ENCODE peak calls at places on chromosomes 4 and X, in seven cellular contexts. P, B, K, L, J, S and D are unnamed samples. For H3K4me1, the result is how much of the 10 kb centered on the place peaks cover.

GRCh38 chrX:3029084-3029483 is 12.2 kb upstream of the ARSF start:
- DNase-seq in P (no peak), B (no peak), J (no peak), S (no peak), L (no peak), K (no peak), D (no peak)

GRCh38 chr4:67658302-67658701 is 42.7 kb downstream of the UBA6 start:
- DNase-seq in J (no peak), B (no peak), S (no peak), L (no peak), P (no peak), K (no peak), D (no peak)

GRCh38 chr4:68905598-68906237 is 45.9 kb downstream of the UGT2A3 start:
- DNase-seq in S (no peak), J (no peak), L (no peak), K (no peak), P (no peak), B (peak), D (peak)

GRCh38 chr4:98374643-98375042 is 113.5 kb downstream of the RAP1GDS1 start:
- DNase-seq in P (no peak), L (no peak), K (no peak), S (no peak), J (no peak), B (no peak), D (no peak)

GRCh38 chrX:51747671-51748070 is 4.4 kb downstream of the GSPT2 start:
- DNase-seq in B (no peak), K (no peak), P (no peak), S (no peak), L (no peak), J (no peak), D (no peak)

GRCh38 chr4:52627876-52628275 is 31.2 kb downstream of the USP46 start:
- DNase-seq in P (no peak), L (peak), J (no peak), B (no peak), K (no peak), S (no peak), D (no peak)

GRCh38 chr4:152325831-152326230 is 210.1 kb downstream of the FBXW7 start:
- DNase-seq in B (no peak), K (no peak), P (no peak), J (no peak), L (no peak), S (no peak), D (no peak)

GRCh38 chr4:6620891-6621555 is 19.5 kb upstream of the MRFAP1 start:
- DNase-seq in B (no peak), P (no peak), K (no peak), J (no peak), L (no peak), S (no peak), D (no peak)

GRCh38 chrX:85851418-85851817 is 195.9 kb downstream of the CHM start:
- DNase-seq in P (no peak), B (peak), K (peak), L (no peak), J (peak), S (no peak), D (peak)

GRCh38 chr4:47367761-47368160 is 95.7 kb downstream of the COMMD8 start:
- DNase-seq in J (no peak), L (no peak), P (no peak), K (no peak), S (no peak), B (no peak), D (no peak)

GRCh38 chrX:120452131-120452530 is 17.0 kb downstream of the LAMP2 start:
- DNase-seq in P (peak), J (no peak), L (no peak), K (peak), B (no peak), S (no peak), D (no peak)

GRCh38 chr4:4271912-4272311 is 18.0 kb downstream of the LYAR start:
- DNase-seq in B (no peak), L (no peak), S (no peak), J (peak), P (no peak), K (no peak), D (no peak)

GRCh38 chr4:24174622-24175021 is 284.8 kb upstream of the PPARGC1A start:
- DNase-seq in S (no peak), J (no peak), L (no peak), B (no peak), K (no peak), P (no peak), D (no peak)

GRCh38 chr4:183130328-183131155 is 31.5 kb downstream of the WWC2 start:
- DNase-seq in B (peak), K (peak), J (no peak), P (no peak), L (no peak), S (no peak), D (no peak)

GRCh38 chr4:85928775-85929585 is 430.9 kb downstream of the MAPK10 start:
- DNase-seq in K (no peak), L (no peak), B (peak), S (no peak), J (no peak), P (no peak), D (peak)

GRCh38 chr4:76302856-76303438 is 3.6 kb upstream of the STBD1 start:
- DNase-seq in L (no peak), J (no peak), B (no peak), S (no peak), K (no peak), P (no peak), D (no peak)

GRCh38 chrX:71809886-71810285 is 46.7 kb downstream of the CXorf49B start:
- DNase-seq in P (no peak), S (no peak), K (no peak), L (no peak), B (no peak), J (no peak), D (no peak)

GRCh38 chrX:103640401-103641155 is 11.8 kb downstream of the TCEAL1 start:
- DNase-seq in P (no peak), L (no peak), B (no peak), S (no peak), J (no peak), K (peak), D (no peak)

GRCh38 chr4:78656968-78657445 is 105.4 kb downstream of the ANXA3 start:
- DNase-seq in L (no peak), K (peak), J (no peak), B (no peak), P (peak), S (no peak), D (no peak)

DNA sequence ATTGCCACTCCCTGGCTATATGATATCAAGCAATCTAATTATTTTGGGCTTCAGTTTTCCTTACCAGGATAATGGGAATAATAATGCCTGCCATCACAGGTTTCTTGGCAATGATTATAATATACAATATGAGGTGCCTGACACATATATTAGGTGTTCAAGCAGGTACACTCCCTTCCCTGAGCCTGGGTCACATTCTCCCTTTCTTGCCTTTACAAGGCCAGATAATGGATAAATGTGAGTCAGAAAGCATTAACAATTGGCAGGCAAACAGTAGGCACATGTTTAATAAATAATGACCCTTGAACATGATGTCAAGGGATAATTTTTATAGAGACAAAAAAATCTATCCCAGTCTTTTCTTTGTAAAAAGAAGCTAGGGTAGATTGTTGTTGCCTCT is 17.2 kb downstream of the NDP start:
- DNase-seq in B (no peak), P (no peak), J (no peak), L (no peak), K (no peak), S (no peak), D (peak)
- H3K27ac ChIP-seq in B (no peak), P (no peak), J (no peak), L (no peak), K (no peak), S (peak), D (no peak)

DNA sequence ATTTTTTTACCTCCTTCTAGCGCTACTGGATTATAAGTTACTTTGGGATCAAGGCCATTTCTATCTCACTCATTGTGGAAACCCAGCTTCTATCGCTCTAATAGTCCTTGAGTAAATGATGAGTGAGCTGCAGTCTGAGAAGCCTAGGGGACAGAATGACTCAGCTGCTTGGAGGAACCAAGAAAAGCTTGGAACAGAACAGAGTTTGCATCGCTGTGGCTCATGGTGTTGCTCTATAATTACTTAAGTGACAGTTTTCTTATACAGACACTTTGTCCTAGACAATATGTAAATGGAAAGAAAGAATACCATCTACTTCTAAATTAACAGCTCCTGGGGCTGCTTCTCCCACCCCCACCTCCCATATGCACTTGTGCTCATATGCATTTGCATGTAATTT is 156.9 kb downstream of the SLIT2 start:
- DNase-seq in L (no peak), B (no peak), J (no peak), S (no peak), K (no peak), P (no peak), D (no peak)
- H3K4me3 ChIP-seq in L (no peak), B (no peak), J (no peak), S (no peak), K (no peak), P (no peak), D (no peak)

GRCh38 chr4:10344824-10345223 is 112.4 kb downstream of the ZNF518B start:
- DNase-seq in B (no peak), L (no peak), J (no peak), K (no peak), S (no peak), P (no peak), D (no peak)
- H3K4me1 ChIP-seq in B (under half), L (under half), J (under half), K (under half), S (under half), P (under half), D (under half)

GRCh38 chr4:2289955-2290333 is 28.0 kb upstream of the MXD4 start:
- DNase-seq in B (no peak), S (no peak), J (no peak), L (no peak), P (no peak), K (no peak), D (no peak)
- H3K27ac ChIP-seq in B (no peak), S (no peak), J (no peak), L (no peak), P (no peak), K (no peak), D (no peak)

GRCh38 chrX:40172980-40173661 is 75.4 kb upstream of the BCOR start:
- DNase-seq in K (no peak), S (no peak), J (no peak), P (peak), B (no peak), L (no peak), D (peak)

GRCh38 chrX:40172169-40172979 is 74.6 kb upstream of the BCOR start:
- DNase-seq in L (peak), K (peak), P (peak), S (peak), B (peak), J (peak), D (peak)

GRCh38 chrX:40174594-40175415 is 77.0 kb upstream of the BCOR start:
- DNase-seq in L (peak), J (peak), B (peak), K (peak), S (peak), P (peak), D (peak)

GRCh38 chrX:40175416-40176255 is 77.9 kb upstream of the BCOR start:
- DNase-seq in P (peak), L (peak), J (peak), S (peak), B (peak), K (peak), D (peak)

DNA sequence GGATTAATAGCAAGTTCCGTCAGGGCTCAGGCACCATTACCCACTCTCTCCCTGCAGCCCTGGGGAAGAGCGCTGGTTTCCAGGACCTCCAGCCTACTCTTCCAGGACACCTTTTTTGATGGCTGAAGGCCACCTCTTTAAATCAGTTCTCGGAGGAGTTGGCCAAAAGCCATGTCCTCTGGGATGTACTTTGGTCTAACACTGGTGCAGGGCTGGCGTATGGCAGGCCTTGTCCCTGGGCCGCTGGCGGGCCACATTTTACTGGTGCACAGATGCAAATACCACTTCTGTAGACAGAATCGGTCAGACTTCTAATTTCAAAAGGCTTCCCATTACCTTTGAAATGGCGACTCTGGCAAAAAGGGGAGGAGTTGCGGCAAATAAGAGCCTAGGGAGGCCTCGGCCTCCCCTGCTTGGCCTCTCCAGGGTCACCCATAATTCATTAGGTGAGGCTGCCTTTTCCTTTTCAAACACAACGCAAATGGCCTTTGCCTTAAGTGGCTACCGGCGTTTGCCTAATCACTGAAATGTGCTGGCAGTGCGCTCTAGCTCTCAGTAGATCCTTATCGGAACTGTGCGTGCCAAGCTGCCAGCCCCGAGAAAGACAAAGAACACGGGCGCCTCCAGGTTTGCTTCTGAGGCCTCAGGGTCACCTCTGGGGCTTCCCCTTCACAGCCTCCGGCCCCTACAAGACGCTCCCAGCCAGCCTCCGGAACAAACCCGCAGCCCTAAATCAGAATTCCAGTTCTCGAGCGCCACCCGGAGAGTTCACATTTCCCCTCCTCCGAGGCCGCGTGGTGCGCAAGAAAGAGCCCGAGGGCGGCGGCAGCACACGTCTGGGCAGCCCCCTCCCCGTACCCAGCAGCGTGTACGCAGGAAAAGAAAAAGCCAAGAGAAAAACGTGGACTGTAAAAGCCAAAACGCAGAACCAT is 76.2 kb upstream of the BCOR start:
- DNase-seq in P (peak), J (peak), K (peak), S (peak), B (peak), L (peak), D (peak)
- H3K4me3 ChIP-seq in P (peak), J (peak), K (no peak), S (no peak), B (no peak), L (peak), D (peak)